ENCODE peak calls at places on chromosomes 3 and 15, in five cellular contexts. One of them, this sample, is unnamed.

GRCh38 chr3:169769287-169770181 is at the start of gene ACTRT3:
- DNase-seq in GM12878: no peak
- DNase-seq in K562: no peak
- DNase-seq in SK-N-SH: peak
- DNase-seq in HepG2: peak
- DNase-seq in this sample: peak

GRCh38 chr3:64351713-64352595 is 126.7 kb upstream of the PRICKLE2 start:
- DNase-seq in HepG2: no peak
- DNase-seq in K562: no peak
- DNase-seq in GM12878: no peak
- DNase-seq in SK-N-SH: no peak
- DNase-seq in this sample: no peak

GRCh38 chr15:99925661-99926461 is 192.6 kb upstream of the LYSMD4 start:
- DNase-seq in GM12878: no peak
- DNase-seq in K562: peak
- DNase-seq in HepG2: no peak
- DNase-seq in SK-N-SH: peak
- DNase-seq in this sample: no peak

GRCh38 chr15:64807051-64807749 is 18.2 kb downstream of the PIF1 start:
- DNase-seq in SK-N-SH: no peak
- DNase-seq in GM12878: no peak
- DNase-seq in HepG2: no peak
- DNase-seq in K562: no peak
- DNase-seq in this sample: no peak

GRCh38 chr15:78859971-78860733 is 12.5 kb upstream of the MORF4L1 start:
- DNase-seq in GM12878: peak
- DNase-seq in HepG2: peak
- DNase-seq in K562: peak
- DNase-seq in SK-N-SH: peak
- DNase-seq in this sample: peak

GRCh38 chr15:66679043-66679656 is 22.9 kb upstream of the SMAD6 start:
- DNase-seq in SK-N-SH: no peak
- DNase-seq in K562: no peak
- DNase-seq in GM12878: no peak
- DNase-seq in HepG2: no peak
- DNase-seq in this sample: no peak

GRCh38 chr15:63238796-63239195 is 38.6 kb upstream of the APH1B start:
- DNase-seq in HepG2: no peak
- DNase-seq in K562: peak
- DNase-seq in SK-N-SH: no peak
- DNase-seq in GM12878: peak
- DNase-seq in this sample: no peak

GRCh38 chr15:28125673-28126651 is 26.8 kb upstream of the OCA2 start:
- DNase-seq in GM12878: no peak
- DNase-seq in HepG2: peak
- DNase-seq in K562: peak
- DNase-seq in SK-N-SH: peak
- DNase-seq in this sample: peak

GRCh38 chr3:67489816-67490215 is 164.6 kb downstream of the SUCLG2 start:
- DNase-seq in K562: no peak
- DNase-seq in SK-N-SH: no peak
- DNase-seq in GM12878: no peak
- DNase-seq in HepG2: no peak
- DNase-seq in this sample: no peak

GRCh38 chr3:76065975-76066374 is 280.6 kb upstream of the ZNF717 start:
- DNase-seq in K562: no peak
- DNase-seq in GM12878: no peak
- DNase-seq in SK-N-SH: no peak
- DNase-seq in HepG2: no peak
- DNase-seq in this sample: no peak

DNA sequence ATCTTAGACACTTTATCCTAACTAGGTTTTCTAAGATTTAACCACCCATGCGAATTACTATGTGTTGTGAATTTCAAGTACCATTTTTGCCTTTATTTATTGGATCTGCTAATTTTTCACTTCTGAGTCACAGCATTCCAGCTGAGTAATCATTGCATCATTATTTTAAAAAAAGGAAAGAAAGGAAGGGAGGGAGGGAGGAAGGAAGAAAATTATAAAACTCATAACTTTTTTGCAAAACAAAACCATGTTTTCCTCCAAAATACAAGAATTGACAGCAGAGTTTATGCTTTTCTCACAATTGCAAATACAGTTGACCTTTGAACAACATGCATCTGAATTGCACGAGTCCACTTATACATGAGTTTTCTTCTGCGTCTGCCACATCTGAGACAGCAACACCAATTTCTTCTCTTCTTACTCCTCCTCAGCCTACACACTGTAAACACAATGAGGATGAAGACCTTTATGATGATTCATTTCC is 651.4 kb upstream of the NECTIN3 start:
- DNase-seq in GM12878: no peak
- DNase-seq in SK-N-SH: no peak
- DNase-seq in HepG2: no peak
- DNase-seq in K562: no peak
- DNase-seq in this sample: no peak
- TF ChIP-seq FOXM1 in GM12878: no peak
- TF ChIP-seq FOXM1 in SK-N-SH: no peak
- TF ChIP-seq FOXM1 in HepG2: no peak
- TF ChIP-seq FOXM1 in K562: no peak
- TF ChIP-seq FOXM1 in this sample: no peak

GRCh38 chr3:155941354-155941753 is 70.9 kb downstream of the GMPS start:
- DNase-seq in GM12878: no peak
- DNase-seq in SK-N-SH: no peak
- DNase-seq in K562: no peak
- DNase-seq in HepG2: no peak
- DNase-seq in this sample: no peak

GRCh38 chr3:155948476-155948875 is 78.0 kb downstream of the GMPS start:
- DNase-seq in HepG2: no peak
- DNase-seq in GM12878: no peak
- DNase-seq in SK-N-SH: no peak
- DNase-seq in K562: no peak
- DNase-seq in this sample: no peak

GRCh38 chr3:155949464-155950217 is 79.2 kb downstream of the GMPS start:
- DNase-seq in K562: no peak
- DNase-seq in GM12878: no peak
- DNase-seq in SK-N-SH: no peak
- DNase-seq in HepG2: no peak
- DNase-seq in this sample: no peak

GRCh38 chr3:155944081-155944480 is 73.6 kb downstream of the GMPS start:
- DNase-seq in HepG2: no peak
- DNase-seq in GM12878: no peak
- DNase-seq in K562: no peak
- DNase-seq in SK-N-SH: no peak
- DNase-seq in this sample: no peak

DNA sequence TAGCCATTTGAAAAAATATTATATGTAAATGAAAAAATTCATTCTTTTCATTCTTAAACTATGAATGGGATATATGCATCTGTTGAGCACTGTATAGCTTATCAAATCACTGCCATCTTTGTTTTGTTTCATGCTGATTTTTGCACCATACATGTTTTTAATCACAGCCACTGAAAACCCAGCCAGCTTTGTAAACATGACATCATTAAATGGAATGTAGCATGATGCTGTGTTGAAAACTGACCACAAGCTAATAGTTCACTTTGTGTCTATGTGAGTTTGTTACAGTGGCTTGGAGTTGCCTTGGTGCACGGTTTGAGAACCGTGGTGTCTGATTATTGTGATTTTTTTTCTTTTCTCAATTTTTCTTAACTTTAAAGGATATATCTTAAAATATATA is 75.7 kb downstream of the GMPS start:
- DNase-seq in GM12878: no peak
- DNase-seq in K562: no peak
- DNase-seq in HepG2: peak
- DNase-seq in SK-N-SH: no peak
- DNase-seq in this sample: no peak
- TF ChIP-seq FOXM1 in GM12878: no peak
- TF ChIP-seq FOXM1 in K562: no peak
- TF ChIP-seq FOXM1 in HepG2: no peak
- TF ChIP-seq FOXM1 in SK-N-SH: no peak
- TF ChIP-seq FOXM1 in this sample: no peak

GRCh38 chr3:125480656-125481374 is 39.2 kb downstream of the SNX4 start:
- DNase-seq in GM12878: no peak
- DNase-seq in K562: no peak
- DNase-seq in HepG2: no peak
- DNase-seq in SK-N-SH: no peak
- DNase-seq in this sample: no peak
- TF ChIP-seq FOXM1 in GM12878: no peak
- TF ChIP-seq FOXM1 in K562: no peak
- TF ChIP-seq FOXM1 in HepG2: no peak
- TF ChIP-seq FOXM1 in SK-N-SH: no peak
- TF ChIP-seq FOXM1 in this sample: no peak

DNA sequence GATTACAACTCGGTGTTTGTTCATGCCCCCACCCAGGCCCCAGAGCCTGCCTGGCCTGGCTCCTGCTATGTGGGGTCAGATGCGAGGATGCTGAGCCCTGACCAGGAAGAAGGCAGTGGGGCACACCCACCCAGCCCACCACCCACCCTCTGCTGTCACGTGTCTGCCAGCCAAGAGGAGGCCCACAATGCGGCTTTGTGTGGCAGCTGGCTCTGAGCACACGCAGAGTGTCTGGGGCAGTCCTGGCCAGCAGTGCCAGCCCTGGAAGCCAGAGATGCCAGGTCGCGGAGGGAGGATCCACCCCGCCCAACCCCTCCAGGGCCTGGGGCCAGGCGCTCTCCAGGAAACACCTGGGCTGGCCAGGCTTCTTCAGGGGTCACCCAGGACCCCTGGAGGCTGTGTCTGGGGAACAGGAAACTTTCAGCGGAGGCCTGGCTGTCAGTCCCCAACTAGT is 26.4 kb upstream of the KLF13 start:
- DNase-seq in K562: no peak
- DNase-seq in GM12878: no peak
- DNase-seq in HepG2: no peak
- DNase-seq in SK-N-SH: peak
- DNase-seq in this sample: no peak
- TF ChIP-seq FOXM1 in K562: no peak
- TF ChIP-seq FOXM1 in GM12878: no peak
- TF ChIP-seq FOXM1 in HepG2: no peak
- TF ChIP-seq FOXM1 in SK-N-SH: no peak
- TF ChIP-seq FOXM1 in this sample: no peak

GRCh38 chr3:58521002-58521670 is 15.9 kb downstream of the ACOX2 start:
- DNase-seq in SK-N-SH: no peak
- DNase-seq in K562: peak
- DNase-seq in GM12878: no peak
- DNase-seq in HepG2: peak
- DNase-seq in this sample: no peak
- TF ChIP-seq FOXM1 in SK-N-SH: no peak
- TF ChIP-seq FOXM1 in K562: no peak
- TF ChIP-seq FOXM1 in GM12878: no peak
- TF ChIP-seq FOXM1 in HepG2: no peak
- TF ChIP-seq FOXM1 in this sample: no peak

DNA sequence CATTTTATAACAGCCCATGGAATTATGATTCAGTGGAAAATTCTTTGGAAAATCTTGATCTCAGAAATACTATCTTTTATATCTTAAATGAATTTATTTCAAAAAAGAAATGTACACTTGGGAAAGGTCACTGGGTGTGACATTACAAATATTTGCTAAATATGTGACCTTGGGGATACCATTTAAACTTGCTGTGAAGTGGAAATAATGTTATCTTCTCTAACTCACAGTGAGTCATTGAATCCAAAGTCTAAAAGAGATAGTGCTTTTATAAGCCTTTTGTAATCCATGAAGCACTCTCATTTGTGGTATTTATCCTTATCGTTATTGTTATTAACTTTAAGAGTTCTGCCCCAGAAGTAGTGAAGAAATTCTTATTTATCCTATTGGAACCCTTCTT is 289.8 kb upstream of the SEMA6D start:
- DNase-seq in GM12878: no peak
- DNase-seq in K562: no peak
- DNase-seq in SK-N-SH: no peak
- DNase-seq in HepG2: peak
- DNase-seq in this sample: no peak
- TF ChIP-seq FOXM1 in GM12878: no peak
- TF ChIP-seq FOXM1 in K562: no peak
- TF ChIP-seq FOXM1 in SK-N-SH: no peak
- TF ChIP-seq FOXM1 in HepG2: no peak
- TF ChIP-seq FOXM1 in this sample: no peak

GRCh38 chr3:105564546-105565288 is 198.0 kb downstream of the ALCAM start:
- DNase-seq in K562: no peak
- DNase-seq in HepG2: no peak
- DNase-seq in SK-N-SH: no peak
- DNase-seq in GM12878: no peak
- DNase-seq in this sample: no peak

GRCh38 chr3:105559856-105560255 is 193.1 kb downstream of the ALCAM start:
- DNase-seq in SK-N-SH: no peak
- DNase-seq in GM12878: no peak
- DNase-seq in K562: no peak
- DNase-seq in HepG2: no peak
- DNase-seq in this sample: no peak

DNA sequence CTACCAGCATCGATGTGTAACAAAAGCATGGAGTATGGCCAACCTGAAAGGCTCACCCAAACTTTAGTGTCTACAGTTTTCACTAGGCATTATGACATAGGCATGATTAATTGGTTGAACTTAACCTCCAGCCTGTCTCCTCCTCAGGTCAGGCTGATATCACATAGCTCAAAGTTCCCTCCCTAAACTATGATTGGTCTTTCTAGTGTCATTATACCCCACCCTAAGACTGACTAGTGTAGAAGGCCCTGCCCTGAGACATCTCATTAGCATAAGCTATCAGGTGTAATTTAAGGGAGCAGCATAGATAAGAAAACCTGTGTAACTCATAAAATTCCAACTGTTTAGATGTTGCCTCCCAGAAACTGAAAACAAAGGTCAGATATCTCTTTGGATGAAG is 195.2 kb downstream of the ALCAM start:
- DNase-seq in HepG2: no peak
- DNase-seq in K562: no peak
- DNase-seq in GM12878: no peak
- DNase-seq in SK-N-SH: no peak
- DNase-seq in this sample: no peak
- TF ChIP-seq FOXM1 in HepG2: no peak
- TF ChIP-seq FOXM1 in K562: no peak
- TF ChIP-seq FOXM1 in GM12878: no peak
- TF ChIP-seq FOXM1 in SK-N-SH: no peak
- TF ChIP-seq FOXM1 in this sample: no peak

DNA sequence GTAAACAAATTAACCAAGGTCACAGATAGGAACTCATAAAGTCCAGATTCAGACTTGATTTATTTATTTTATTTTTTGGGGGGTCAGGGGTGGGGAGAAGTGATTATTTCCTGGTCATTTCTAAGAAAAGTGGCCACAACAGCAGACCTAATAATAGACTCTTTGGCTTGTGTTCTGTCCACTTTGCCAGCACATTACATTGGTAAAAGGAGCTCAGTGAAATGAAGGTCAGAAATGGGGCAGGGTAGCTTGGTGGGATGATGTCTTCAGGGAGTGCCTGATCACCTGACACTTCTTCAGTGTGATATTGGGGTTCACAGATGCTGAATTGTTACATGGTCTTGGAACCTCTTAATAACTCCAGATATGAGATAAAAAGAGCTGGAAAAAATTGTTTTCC is 10.1 kb downstream of the VPS8 start:
- DNase-seq in K562: no peak
- DNase-seq in GM12878: no peak
- DNase-seq in HepG2: no peak
- DNase-seq in SK-N-SH: no peak
- DNase-seq in this sample: no peak
- TF ChIP-seq FOXM1 in K562: no peak
- TF ChIP-seq FOXM1 in GM12878: no peak
- TF ChIP-seq FOXM1 in HepG2: no peak
- TF ChIP-seq FOXM1 in SK-N-SH: no peak
- TF ChIP-seq FOXM1 in this sample: no peak